ENCODE peak calls at places on chromosomes 1 and 21, in five cellular contexts. X, W, P, T and H are unnamed samples.
A peak's percentile ranks its signal among the peaks of the same experiment; 100 is the strongest.

GRCh38 chr1:21801100-21801499 is 11.0 kb upstream of the LDLRAD2 start:
- DNase-seq in X (no peak), T (no peak), P (peak; percentile 37), W (no peak), H (no peak)

GRCh38 chr1:20153000-20153418 is 13.9 kb downstream of the PLA2G2F start:
- DNase-seq in X (peak; percentile 14), W (peak; percentile 11), P (no peak), T (no peak), H (peak; percentile 45)

GRCh38 chr1:21012937-21013336 is 163.8 kb downstream of the EIF4G3 start:
- DNase-seq in W (no peak), X (peak; percentile 66), T (no peak), P (no peak), H (no peak)

GRCh38 chr1:19436716-19437476 is 48.4 kb downstream of the CAPZB start:
- DNase-seq in P (peak; percentile 84), T (no peak), X (no peak), W (peak; percentile 11), H (peak; percentile 71)

GRCh38 chr1:231053493-231054162 is 13.6 kb upstream of the FAM89A start:
- DNase-seq in X (no peak), W (no peak), P (peak; percentile 75), T (no peak), H (no peak)

GRCh38 chr1:12132078-12132477 is 34.7 kb upstream of the TNFRSF1B start:
- DNase-seq in W (no peak), T (no peak), P (no peak), X (no peak), H (no peak)

GRCh38 chr1:68331117-68331865 is 99.0 kb upstream of the WLS start:
- DNase-seq in T (no peak), X (no peak), W (no peak), P (peak; percentile 87), H (no peak)

GRCh38 chr1:219405531-219406331 is 207.2 kb downstream of the ZC3H11B start:
- DNase-seq in P (no peak), T (no peak), X (no peak), W (no peak), H (no peak)

GRCh38 chr1:221712776-221713431 is 29.0 kb downstream of the DUSP10 start:
- DNase-seq in P (no peak), W (no peak), X (no peak), T (no peak), H (peak; percentile 89)

GRCh38 chr21:34004013-34004938 is 69.1 kb upstream of the MRPS6 start:
- DNase-seq in T (no peak), P (no peak), X (no peak), W (no peak), H (no peak)

GRCh38 chr1:197200468-197200899 is 54.0 kb upstream of the ASPM start:
- DNase-seq in W (no peak), P (peak; percentile 67), T (no peak), X (no peak), H (peak; percentile 40)

GRCh38 chr1:192927496-192927895 is 118.7 kb downstream of the RGS2 start:
- DNase-seq in W (no peak), P (no peak), T (no peak), X (no peak), H (no peak)

GRCh38 chr1:43634729-43635128 is 15.2 kb upstream of the KDM4A start:
- DNase-seq in T (no peak), P (no peak), W (peak; percentile 37), X (no peak), H (no peak)

GRCh38 chr1:19342894-19343616 is 30.9 kb downstream of the SLC66A1 start:
- DNase-seq in W (no peak), T (no peak), P (no peak), X (no peak), H (no peak)

GRCh38 chr1:26418865-26419349 is 8.3 kb downstream of the LIN28A start:
- DNase-seq in W (no peak), P (no peak), X (no peak), T (peak; percentile 86), H (no peak)

GRCh38 chr1:111895456-111895855 is 94.0 kb downstream of the KCND3 start:
- DNase-seq in T (no peak), W (no peak), P (no peak), X (peak; percentile 73), H (no peak)

GRCh38 chr1:2534775-2535387 is 4.8 kb upstream of the HES5 start:
- DNase-seq in P (no peak), W (no peak), T (no peak), X (no peak), H (no peak)

GRCh38 chr1:43558346-43558841 is 27.7 kb downstream of the PTPRF start:
- DNase-seq in T (no peak), P (no peak), X (peak; percentile 88), W (no peak), H (no peak)

GRCh38 chr1:182770193-182770592 is 19.4 kb upstream of the NPL start:
- DNase-seq in W (no peak), T (no peak), P (no peak), X (no peak), H (no peak)

DNA sequence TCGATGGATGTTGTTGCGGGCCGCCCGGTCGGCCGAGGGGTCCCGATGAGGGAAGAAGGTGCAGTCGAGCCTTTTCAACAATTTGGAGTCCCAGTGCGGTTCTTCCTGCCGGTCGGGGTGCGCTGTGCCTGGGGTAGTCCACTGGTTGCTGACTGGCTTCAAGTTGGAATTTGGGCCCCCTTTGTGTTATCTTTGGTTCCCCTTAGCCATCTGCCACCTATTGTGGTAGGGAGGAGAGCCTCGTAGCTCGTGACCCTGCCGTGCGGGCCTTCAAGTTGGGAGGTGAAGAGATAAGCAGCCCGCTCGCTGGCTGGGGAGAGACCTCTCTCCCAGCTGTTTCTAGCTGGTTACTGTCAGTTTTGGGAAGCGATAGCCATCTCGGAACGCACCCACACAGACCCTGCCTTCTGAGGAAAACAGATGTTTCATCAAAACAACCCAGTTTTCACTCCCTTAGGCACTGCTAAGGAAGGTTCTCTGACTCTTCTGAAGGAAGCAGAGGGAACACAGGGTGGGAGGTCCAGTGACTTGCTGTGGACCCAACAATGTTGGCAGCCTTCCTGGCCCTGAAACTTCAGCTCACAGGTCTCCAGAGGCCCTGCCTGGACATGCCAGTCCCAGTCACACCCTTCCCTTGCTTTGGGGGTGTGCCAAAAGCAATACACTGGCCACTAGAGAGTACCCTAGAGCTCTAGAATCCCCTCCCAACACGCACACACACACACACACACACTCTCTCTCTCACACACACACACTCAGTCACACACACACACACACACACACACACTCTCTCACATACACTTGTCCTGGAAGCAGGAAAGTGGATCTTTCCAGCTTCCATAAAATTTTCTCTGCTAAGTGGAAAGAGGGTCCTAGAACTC is 1.0 kb downstream of the BTG2 start:
- DNase-seq in X (peak; percentile 82), T (no peak), P (peak; percentile 83), W (peak; percentile 72), H (peak; percentile 30)
- TF ChIP-seq MAX in X (no peak), T (no peak), P (no peak), W (no peak), H (no peak)

DNA sequence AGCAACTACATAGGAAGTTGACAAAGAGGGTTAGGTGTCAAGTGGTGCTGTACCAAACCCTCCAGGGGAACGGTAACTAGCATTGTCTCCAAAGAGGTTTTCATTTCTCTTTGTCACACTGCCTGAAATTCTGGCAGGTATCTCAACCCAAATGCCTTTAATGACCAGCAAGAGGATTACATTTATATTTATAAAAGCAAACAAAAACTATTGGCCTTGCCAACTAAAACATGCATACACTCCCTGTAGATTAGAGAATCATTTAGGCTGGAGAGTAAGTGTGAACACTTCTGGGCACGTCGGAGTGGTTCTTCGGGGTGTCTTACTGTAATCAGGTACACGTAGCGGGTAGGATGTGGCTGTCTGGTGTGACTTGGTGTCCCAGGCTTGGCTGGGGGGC is 84.9 kb downstream of the VPS26C start:
- DNase-seq in T (no peak), P (no peak), X (no peak), W (no peak), H (no peak)
- H3K4me3 ChIP-seq in T (no peak overlapping the region), P (no peak overlapping the region), X (no peak overlapping the region), W (no peak overlapping the region), H (no peak overlapping the region)

GRCh38 chr1:154183045-154183968 is 8.6 kb downstream of the TPM3 start:
- DNase-seq in P (peak; percentile 95), T (peak; percentile 98), X (peak; percentile 96), W (peak; percentile 99), H (peak; percentile 97)
- TF ChIP-seq CTCF in P (no peak), T (no peak), X (no peak), W (no peak), H (no peak)

DNA sequence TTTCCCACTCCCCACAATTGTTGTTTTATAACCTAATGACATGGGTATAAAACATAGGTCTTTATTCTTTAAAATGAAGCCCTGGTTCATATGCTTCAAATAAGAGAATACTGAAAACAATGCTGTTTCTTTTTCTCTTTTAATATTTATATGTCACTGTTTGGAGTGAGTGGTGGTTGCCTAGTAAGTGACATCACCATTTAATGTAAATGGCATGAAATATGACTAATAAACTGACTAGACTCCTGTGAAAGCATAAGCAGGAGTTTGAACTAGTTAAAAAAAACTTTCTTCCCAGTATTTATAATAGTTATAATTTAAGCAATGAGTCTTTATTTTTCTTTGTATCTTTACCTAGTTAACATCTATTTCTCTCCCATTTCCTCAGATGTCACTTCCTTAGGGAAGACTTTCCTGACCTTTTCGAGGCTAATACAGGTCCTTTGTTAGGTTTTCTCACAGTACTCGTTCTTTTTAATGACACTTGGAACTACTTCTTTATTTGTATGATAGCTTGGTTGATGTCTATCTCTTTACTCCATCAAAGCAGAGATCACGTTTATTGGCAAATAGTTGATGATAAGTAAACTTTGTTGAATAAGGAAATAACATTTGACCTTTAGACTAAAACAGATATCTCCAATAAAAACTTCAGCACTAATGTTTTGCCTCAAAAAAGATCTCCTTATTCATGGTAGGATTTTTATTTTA is 105.4 kb upstream of the PDC start:
- DNase-seq in W (peak; percentile 33), P (peak; percentile 24), X (no peak), T (no peak), H (no peak)
- TF ChIP-seq MAX in W (no peak), P (no peak), X (no peak), T (no peak), H (no peak)

GRCh38 chr1:38475624-38476005 is 384.0 kb downstream of the RRAGC start:
- DNase-seq in X (no peak), P (no peak), T (no peak), W (no peak), H (no peak)

GRCh38 chr1:38477811-38478210 is 381.8 kb downstream of the RRAGC start:
- DNase-seq in P (no peak), T (no peak), W (no peak), X (no peak), H (no peak)

GRCh38 chr1:38474738-38475623 is 384.6 kb downstream of the RRAGC start:
- DNase-seq in P (no peak), T (no peak), X (no peak), W (no peak), H (no peak)

GRCh38 chr1:38476784-38477175 is 382.8 kb downstream of the RRAGC start:
- DNase-seq in P (no peak), X (no peak), W (no peak), T (no peak), H (no peak)

GRCh38 chr1:38476111-38476783 is 383.3 kb downstream of the RRAGC start:
- DNase-seq in X (peak; percentile 27), T (peak; percentile 72), W (no peak), P (no peak), H (no peak)
- H3K4me3 ChIP-seq in X (no peak overlapping the region), T (peak overlapping the region; percentile 45), W (no peak overlapping the region), P (no peak overlapping the region), H (no peak overlapping the region)

GRCh38 chr1:109963864-109964263 is 20.7 kb upstream of the AHCYL1 start:
- DNase-seq in T (no peak), P (peak; percentile 35), X (no peak), W (no peak), H (no peak)
- TF ChIP-seq CTCF in T (no peak), P (no peak), X (no peak), W (no peak), H (no peak)